ENCODE peak calls at places on chromosomes 11 and 22, in four cellular contexts. One of them, this sample, is unnamed.
A peak's percentile ranks its signal among the peaks of the same experiment; 100 is the strongest.

GRCh38 chr22:27692243-27692642 is 109.3 kb downstream of the MN1 start:
- DNase-seq in GM12878: no peak
- DNase-seq in HepG2: no peak
- DNase-seq in K562: no peak
- DNase-seq in this sample: no peak

GRCh38 chr11:2378527-2379210 is 1.6 kb downstream of the CD81 start:
- DNase-seq in HepG2: no peak
- DNase-seq in K562: no peak
- DNase-seq in GM12878: no peak
- DNase-seq in this sample: peak; percentile 34

GRCh38 chr11:57459112-57460016 is 964 bp upstream of the RTN4RL2 start:
- DNase-seq in GM12878: no peak
- DNase-seq in HepG2: no peak
- DNase-seq in K562: peak; percentile 33
- DNase-seq in this sample: no peak

GRCh38 chr22:19048531-19048930 is 73.7 kb downstream of the DGCR2 start:
- DNase-seq in GM12878: no peak
- DNase-seq in K562: no peak
- DNase-seq in HepG2: no peak
- DNase-seq in this sample: no peak

GRCh38 chr11:1091332-1092083 is 16.8 kb downstream of the MUC2 start:
- DNase-seq in K562: no peak
- DNase-seq in HepG2: no peak
- DNase-seq in GM12878: no peak
- DNase-seq in this sample: no peak

GRCh38 chr22:20094158-20094807 is 14.2 kb downstream of the DGCR8 start:
- DNase-seq in GM12878: no peak
- DNase-seq in K562: no peak
- DNase-seq in HepG2: no peak
- DNase-seq in this sample: no peak

GRCh38 chr11:66373261-66373660 is 1.7 kb upstream of the SLC29A2 start:
- DNase-seq in HepG2: no peak
- DNase-seq in K562: no peak
- DNase-seq in GM12878: no peak
- DNase-seq in this sample: no peak

GRCh38 chr11:121687961-121688566 is 235.3 kb upstream of the SORL1-AS1 start:
- DNase-seq in K562: no peak
- DNase-seq in GM12878: no peak
- DNase-seq in HepG2: no peak
- DNase-seq in this sample: no peak

GRCh38 chr11:87394924-87395323 is 357.2 kb downstream of the TMEM135 start:
- DNase-seq in GM12878: no peak
- DNase-seq in K562: no peak
- DNase-seq in HepG2: no peak
- DNase-seq in this sample: no peak

GRCh38 chr11:35846874-35847273 is 97.0 kb upstream of the LDLRAD3 start:
- DNase-seq in K562: no peak
- DNase-seq in GM12878: no peak
- DNase-seq in HepG2: no peak
- DNase-seq in this sample: no peak

GRCh38 chr11:824942-825341 is 2.8 kb upstream of the CRACR2B start:
- DNase-seq in K562: no peak
- DNase-seq in HepG2: no peak
- DNase-seq in GM12878: no peak
- DNase-seq in this sample: no peak

GRCh38 chr22:42720263-42721044 is at the start of gene A4GALT:
- DNase-seq in GM12878: no peak
- DNase-seq in K562: no peak
- DNase-seq in HepG2: no peak
- DNase-seq in this sample: no peak

GRCh38 chr11:113272927-113273615 is 41.3 kb upstream of the TTC12 start:
- DNase-seq in HepG2: no peak
- DNase-seq in GM12878: no peak
- DNase-seq in K562: no peak
- DNase-seq in this sample: no peak
- H2AFZ ChIP-seq in HepG2: no peak overlapping the region
- H2AFZ ChIP-seq in GM12878: no peak overlapping the region
- H2AFZ ChIP-seq in K562: no peak overlapping the region
- H2AFZ ChIP-seq in this sample: no peak overlapping the region

DNA sequence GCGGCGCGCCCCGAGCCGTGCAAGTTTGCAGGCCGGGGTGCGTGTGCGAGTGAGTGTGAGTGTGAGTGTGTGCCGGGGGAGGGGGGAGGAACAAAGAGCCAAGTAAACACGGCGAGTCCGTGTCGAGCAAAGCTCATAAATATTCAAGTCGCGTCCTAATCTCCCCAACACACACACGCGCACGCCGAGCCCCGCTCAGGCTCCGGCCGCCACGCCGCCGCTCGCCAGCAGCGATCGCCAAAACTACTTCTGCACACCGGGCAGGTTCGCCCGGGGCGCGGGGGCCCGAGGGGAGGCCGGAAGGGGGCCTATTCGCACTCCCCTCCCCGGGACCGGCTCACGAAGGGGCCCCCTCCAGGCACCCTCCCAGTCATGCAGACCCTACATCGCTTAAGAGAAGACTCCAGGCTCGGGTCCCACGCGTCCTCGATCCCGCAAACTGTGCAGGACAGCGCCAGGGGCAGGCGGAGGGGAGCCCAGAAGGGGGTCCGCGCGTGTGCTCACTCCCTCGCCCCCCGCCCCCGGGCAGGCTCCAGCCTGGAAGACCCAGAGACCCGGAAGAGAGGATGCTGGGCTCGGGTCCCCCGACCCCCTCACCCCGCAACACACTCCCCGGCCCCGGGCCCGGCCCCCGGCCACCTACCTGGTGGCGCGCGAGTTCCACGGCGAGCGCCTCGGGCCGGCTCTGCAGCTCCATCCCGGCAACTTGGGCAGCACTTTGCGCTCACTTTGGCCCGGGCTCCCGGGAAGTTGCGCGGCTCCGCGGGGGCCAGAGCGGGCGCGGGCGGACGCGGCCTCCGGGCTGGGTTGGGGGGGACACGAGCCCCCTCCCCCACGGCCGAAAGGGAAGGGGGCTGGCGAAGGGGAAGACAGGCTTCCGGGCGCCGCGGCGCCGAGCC is 703 bp downstream of the PHF21B start:
- DNase-seq in GM12878: no peak
- DNase-seq in K562: peak; percentile 14
- DNase-seq in HepG2: no peak
- DNase-seq in this sample: no peak
- TF ChIP-seq MYC in GM12878: no peak
- TF ChIP-seq MYC in K562: no peak
- TF ChIP-seq MYC in HepG2: no peak
- TF ChIP-seq MYC in this sample: no peak

DNA sequence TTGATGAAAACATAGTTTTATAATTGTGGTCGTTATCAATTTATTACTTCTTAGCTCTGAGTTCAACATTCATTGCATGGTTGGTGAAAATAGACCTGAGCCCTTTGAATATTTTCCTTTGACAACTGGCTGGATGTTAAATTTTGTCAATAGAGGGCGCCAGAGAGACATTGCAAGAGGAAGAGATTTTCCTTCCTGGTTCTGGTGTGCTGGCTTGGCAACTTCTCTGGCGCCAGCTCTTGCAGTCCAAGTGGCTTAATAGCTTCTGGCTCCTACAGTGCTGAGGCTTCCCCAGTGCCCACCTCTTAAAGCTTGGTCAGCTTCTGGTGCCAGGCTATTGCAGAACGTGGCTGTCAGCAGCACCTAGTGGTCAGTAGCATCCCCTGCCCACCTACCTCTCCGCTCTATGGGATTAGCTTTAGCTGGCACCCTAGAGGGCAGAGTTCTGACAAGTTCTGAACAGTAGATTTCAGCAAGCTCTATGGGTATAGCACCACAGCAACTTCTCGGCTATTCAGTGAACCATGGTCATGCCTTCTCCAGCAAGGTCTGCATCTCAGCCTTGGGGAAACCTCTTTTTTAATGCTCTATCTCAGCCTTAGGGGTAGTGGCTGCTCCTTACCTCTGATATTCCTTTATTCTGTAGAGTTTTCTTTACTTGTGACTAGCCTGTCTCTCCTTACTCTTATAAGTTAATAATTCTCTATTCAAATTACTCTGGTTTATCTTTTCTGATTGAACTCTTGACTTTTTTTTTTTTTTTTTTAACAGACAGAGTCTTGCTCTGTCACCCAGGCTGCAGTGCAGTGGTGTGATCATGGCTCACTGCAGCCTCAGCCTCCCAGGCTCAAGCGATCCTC is 59.4 kb downstream of the ACER3 start:
- DNase-seq in K562: peak; percentile 87
- DNase-seq in GM12878: peak; percentile 43
- DNase-seq in HepG2: peak; percentile 79
- DNase-seq in this sample: peak; percentile 77
- H2AFZ ChIP-seq in K562: peak overlapping the region; percentile 61
- H2AFZ ChIP-seq in GM12878: peak overlapping the region; percentile 84
- H2AFZ ChIP-seq in HepG2: no peak overlapping the region
- H2AFZ ChIP-seq in this sample: no peak overlapping the region

DNA sequence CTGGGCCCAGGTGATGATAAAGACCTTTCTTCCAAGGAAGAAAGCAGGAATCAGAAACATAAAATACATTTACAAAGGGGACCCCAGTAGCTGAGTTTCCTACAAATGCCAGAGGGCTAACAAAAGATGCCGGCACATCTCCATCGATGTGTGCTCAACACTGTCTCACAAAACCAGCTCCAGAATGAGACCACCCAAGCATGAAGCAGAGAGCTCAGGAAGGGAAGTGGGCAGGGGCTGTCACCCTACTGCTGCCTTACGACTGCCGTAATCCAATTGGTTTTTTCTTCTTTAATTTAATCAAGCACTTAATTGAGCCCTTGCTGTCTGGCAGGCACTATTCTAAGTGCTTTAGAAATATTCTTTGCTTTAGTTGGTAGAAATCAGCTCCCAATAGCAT is 26.1 kb downstream of the SMCO4 start:
- DNase-seq in K562: no peak
- DNase-seq in HepG2: no peak
- DNase-seq in GM12878: no peak
- DNase-seq in this sample: no peak
- TF ChIP-seq MYC in K562: no peak
- TF ChIP-seq MYC in HepG2: no peak
- TF ChIP-seq MYC in GM12878: no peak
- TF ChIP-seq MYC in this sample: no peak

GRCh38 chr22:38184788-38185187 is 3.2 kb upstream of the PLA2G6 start:
- DNase-seq in HepG2: no peak
- DNase-seq in GM12878: no peak
- DNase-seq in K562: no peak
- DNase-seq in this sample: no peak
- H2AFZ ChIP-seq in HepG2: no peak overlapping the region
- H2AFZ ChIP-seq in GM12878: no peak overlapping the region
- H2AFZ ChIP-seq in K562: peak overlapping the region; percentile 62
- H2AFZ ChIP-seq in this sample: no peak overlapping the region

GRCh38 chr11:64361659-64362058 is 2.7 kb downstream of the RPS6KA4 start:
- DNase-seq in K562: no peak
- DNase-seq in GM12878: no peak
- DNase-seq in HepG2: no peak
- DNase-seq in this sample: no peak

GRCh38 chr11:64360403-64360980 is 1.5 kb downstream of the RPS6KA4 start:
- DNase-seq in HepG2: no peak
- DNase-seq in GM12878: no peak
- DNase-seq in K562: no peak
- DNase-seq in this sample: no peak

GRCh38 chr11:64358536-64358906 is 441 bp upstream of the RPS6KA4 start:
- DNase-seq in HepG2: no peak
- DNase-seq in GM12878: no peak
- DNase-seq in K562: no peak
- DNase-seq in this sample: no peak

GRCh38 chr11:64358907-64359711 is at the start of gene RPS6KA4:
- DNase-seq in HepG2: no peak
- DNase-seq in GM12878: no peak
- DNase-seq in K562: peak; percentile 80
- DNase-seq in this sample: peak; percentile 60

DNA sequence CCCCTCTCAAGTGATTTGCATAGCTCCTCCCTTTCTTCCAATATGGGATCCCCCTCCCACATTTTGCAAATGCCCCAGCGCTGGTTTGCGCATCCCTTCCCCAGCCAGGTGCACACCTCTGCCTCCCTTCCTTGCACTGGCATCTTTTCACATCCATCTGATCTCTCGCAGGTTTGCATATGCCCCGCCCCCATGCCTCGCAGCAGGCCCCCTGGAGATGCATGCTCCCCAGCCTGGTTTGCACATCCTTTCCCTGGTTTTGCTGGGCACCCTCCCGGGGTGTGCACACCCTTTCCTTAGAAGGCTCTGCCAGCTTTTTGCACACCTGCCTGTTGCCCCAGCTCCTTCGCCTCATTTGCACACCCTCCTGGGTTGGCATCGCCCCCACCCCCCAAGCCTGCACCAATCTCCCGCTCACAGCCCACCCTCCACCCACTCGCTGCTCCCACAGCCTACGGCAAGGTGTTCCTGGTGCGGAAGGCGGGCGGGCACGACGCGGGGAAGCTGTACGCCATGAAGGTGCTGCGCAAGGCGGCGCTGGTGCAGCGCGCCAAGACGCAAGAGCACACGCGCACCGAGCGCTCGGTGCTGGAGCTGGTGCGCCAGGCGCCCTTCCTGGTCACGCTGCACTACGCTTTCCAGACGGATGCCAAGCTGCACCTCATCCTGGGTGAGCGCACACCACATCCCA is 895 bp downstream of the RPS6KA4 start:
- DNase-seq in HepG2: no peak
- DNase-seq in GM12878: no peak
- DNase-seq in K562: no peak
- DNase-seq in this sample: no peak
- TF ChIP-seq MYC in HepG2: no peak
- TF ChIP-seq MYC in GM12878: no peak
- TF ChIP-seq MYC in K562: no peak
- TF ChIP-seq MYC in this sample: no peak

GRCh38 chr11:69436041-69436982 is 45.2 kb upstream of the LINC01488 start:
- DNase-seq in GM12878: no peak
- DNase-seq in HepG2: no peak
- DNase-seq in K562: peak; percentile 58
- DNase-seq in this sample: no peak
- H2AFZ ChIP-seq in GM12878: no peak overlapping the region
- H2AFZ ChIP-seq in HepG2: no peak overlapping the region
- H2AFZ ChIP-seq in K562: peak overlapping the region; percentile 83
- H2AFZ ChIP-seq in this sample: no peak overlapping the region

This sample was measured in endothelial cell of umbilical vein.